ENCODE peak calls at places on chromosome 1, in nine cellular contexts. One of them, this sample, is unnamed.

GRCh38 chr1:118481091-118481490 is 296.1 kb upstream of the SPAG17 start:
- DNase-seq in NCI-H510A treated with DMSO at 0.1 percent for 48 hours: no peak
- DNase-seq in HEK293T: no peak
- DNase-seq in nucleus accumbens: no peak
- DNase-seq in AG04450: no peak
- DNase-seq in natural killer cell treated with Interleukin-12 subunit alpha and Interleukin-12 subunit beta and Interleukin-15 and Interleukin-18, amount 100 ng/mL, for 72 hours: no peak
- DNase-seq in dorsolateral prefrontal cortex: no peak
- DNase-seq in cardiac fibroblast: no peak
- DNase-seq in Ammon's horn: no peak
- DNase-seq in this sample: no peak

GRCh38 chr1:3469849-3470649 is 15.6 kb downstream of the ARHGEF16 start:
- DNase-seq in natural killer cell treated with Interleukin-12 subunit alpha and Interleukin-12 subunit beta and Interleukin-15 and Interleukin-18, amount 100 ng/mL, for 72 hours: no peak
- DNase-seq in NCI-H510A treated with DMSO at 0.1 percent for 48 hours: no peak
- DNase-seq in AG04450: no peak
- DNase-seq in HEK293T: no peak
- DNase-seq in nucleus accumbens: no peak
- DNase-seq in dorsolateral prefrontal cortex: no peak
- DNase-seq in Ammon's horn: no peak
- DNase-seq in cardiac fibroblast: no peak
- DNase-seq in this sample: no peak

GRCh38 chr1:162118063-162118462 is 48.6 kb downstream of the NOS1AP start:
- DNase-seq in Ammon's horn: peak
- DNase-seq in dorsolateral prefrontal cortex: no peak
- DNase-seq in cardiac fibroblast: no peak
- DNase-seq in AG04450: no peak
- DNase-seq in nucleus accumbens: no peak
- DNase-seq in natural killer cell treated with Interleukin-12 subunit alpha and Interleukin-12 subunit beta and Interleukin-15 and Interleukin-18, amount 100 ng/mL, for 72 hours: no peak
- DNase-seq in HEK293T: no peak
- DNase-seq in NCI-H510A treated with DMSO at 0.1 percent for 48 hours: no peak
- DNase-seq in this sample: no peak

GRCh38 chr1:117959364-117959763 is 29.8 kb downstream of the WDR3 start:
- DNase-seq in natural killer cell treated with Interleukin-12 subunit alpha and Interleukin-12 subunit beta and Interleukin-15 and Interleukin-18, amount 100 ng/mL, for 72 hours: no peak
- DNase-seq in NCI-H510A treated with DMSO at 0.1 percent for 48 hours: no peak
- DNase-seq in cardiac fibroblast: no peak
- DNase-seq in AG04450: no peak
- DNase-seq in HEK293T: no peak
- DNase-seq in dorsolateral prefrontal cortex: no peak
- DNase-seq in Ammon's horn: no peak
- DNase-seq in nucleus accumbens: no peak
- DNase-seq in this sample: no peak

GRCh38 chr1:2379733-2380404 is 11.5 kb downstream of the MORN1 start:
- DNase-seq in natural killer cell treated with Interleukin-12 subunit alpha and Interleukin-12 subunit beta and Interleukin-15 and Interleukin-18, amount 100 ng/mL, for 72 hours: peak
- DNase-seq in Ammon's horn: no peak
- DNase-seq in dorsolateral prefrontal cortex: no peak
- DNase-seq in cardiac fibroblast: no peak
- DNase-seq in HEK293T: no peak
- DNase-seq in nucleus accumbens: no peak
- DNase-seq in AG04450: no peak
- DNase-seq in NCI-H510A treated with DMSO at 0.1 percent for 48 hours: no peak
- DNase-seq in this sample: no peak

GRCh38 chr1:208054485-208054884 is 143.6 kb upstream of the CD34 start:
- DNase-seq in cardiac fibroblast: peak
- DNase-seq in dorsolateral prefrontal cortex: no peak
- DNase-seq in HEK293T: no peak
- DNase-seq in NCI-H510A treated with DMSO at 0.1 percent for 48 hours: no peak
- DNase-seq in Ammon's horn: no peak
- DNase-seq in natural killer cell treated with Interleukin-12 subunit alpha and Interleukin-12 subunit beta and Interleukin-15 and Interleukin-18, amount 100 ng/mL, for 72 hours: peak
- DNase-seq in nucleus accumbens: no peak
- DNase-seq in AG04450: no peak
- DNase-seq in this sample: no peak

GRCh38 chr1:147171399-147172167 is 687 bp downstream of the PRKAB2 start:
- DNase-seq in dorsolateral prefrontal cortex: no peak
- DNase-seq in AG04450: no peak
- DNase-seq in Ammon's horn: peak
- DNase-seq in natural killer cell treated with Interleukin-12 subunit alpha and Interleukin-12 subunit beta and Interleukin-15 and Interleukin-18, amount 100 ng/mL, for 72 hours: no peak
- DNase-seq in cardiac fibroblast: peak
- DNase-seq in NCI-H510A treated with DMSO at 0.1 percent for 48 hours: no peak
- DNase-seq in HEK293T: peak
- DNase-seq in nucleus accumbens: no peak
- DNase-seq in this sample: no peak

GRCh38 chr1:113783254-113784103 is 24.2 kb upstream of the PHTF1 start:
- DNase-seq in AG04450: no peak
- DNase-seq in NCI-H510A treated with DMSO at 0.1 percent for 48 hours: no peak
- DNase-seq in cardiac fibroblast: peak
- DNase-seq in HEK293T: no peak
- DNase-seq in dorsolateral prefrontal cortex: no peak
- DNase-seq in Ammon's horn: peak
- DNase-seq in nucleus accumbens: no peak
- DNase-seq in natural killer cell treated with Interleukin-12 subunit alpha and Interleukin-12 subunit beta and Interleukin-15 and Interleukin-18, amount 100 ng/mL, for 72 hours: no peak
- DNase-seq in this sample: no peak

This sample was measured in substantia nigra.